ENCODE peak calls at places on chromosomes 12 and 14, in six cellular contexts. A is A549, F is tibial nerve, W is HepG2, R is transverse colon, D is SK-N-SH. P is an unnamed sample.

GRCh38 chr12:94172031-94172430 is 23.7 kb downstream of the PLXNC1 start:
- DNase-seq in A (no peak), F (no peak), W (peak; percentile 15), R (peak; percentile 24), D (no peak), P (no peak)

GRCh38 chr12:47768323-47768811 is 4.7 kb upstream of the SLC48A1 start:
- DNase-seq in A (no peak), F (no peak), W (peak; percentile 86), R (no peak), D (no peak), P (no peak)

GRCh38 chr14:71363961-71364360 is 456.7 kb downstream of the PCNX1 start:
- DNase-seq in A (no peak), F (peak; percentile 43), W (no peak), R (no peak), D (no peak), P (no peak)

GRCh38 chr12:32926356-32926755 is 29.8 kb upstream of the PKP2 start:
- DNase-seq in A (no peak), F (no peak), W (no peak), R (no peak), D (no peak), P (no peak)

GRCh38 chr12:106416273-106416672 is 58.7 kb downstream of the POLR3B start:
- DNase-seq in A (no peak), F (no peak), W (no peak), R (no peak), D (no peak), P (no peak)

GRCh38 chr12:21328578-21328977 is 6.1 kb downstream of the SLCO1A2 start:
- DNase-seq in A (no peak), F (no peak), W (no peak), R (no peak), D (no peak), P (no peak)

GRCh38 chr12:116955382-116956021 is 44.8 kb downstream of the FBXW8 start:
- DNase-seq in A (peak; percentile 25), F (peak; percentile 15), W (peak; percentile 28), R (peak; percentile 34), D (no peak), P (no peak)

GRCh38 chr14:43369710-43370109 is 1137.4 kb downstream of the FSCB start:
- DNase-seq in A (no peak), F (no peak), W (no peak), R (no peak), D (no peak), P (no peak)

GRCh38 chr12:47085815-47086252 is 6.1 kb upstream of the AMIGO2 start:
- DNase-seq in A (no peak), F (no peak), W (peak; percentile 41), R (peak; percentile 21), D (no peak), P (no peak)

GRCh38 chr14:100134591-100134990 is 24.9 kb downstream of the DEGS2 start:
- DNase-seq in A (no peak), F (no peak), W (no peak), R (no peak), D (no peak), P (no peak)

GRCh38 chr12:126831115-126831514 is 1435.9 kb upstream of the TMEM132C start:
- DNase-seq in A (no peak), F (no peak), W (no peak), R (no peak), D (no peak), P (no peak)

GRCh38 chr12:3718100-3718499 is 34.8 kb downstream of the CRACR2A start:
- DNase-seq in A (no peak), F (no peak), W (no peak), R (no peak), D (no peak), P (no peak)

GRCh38 chr12:11107719-11108118 is 15.6 kb upstream of the TAS2R43 start:
- DNase-seq in A (no peak), F (no peak), W (no peak), R (no peak), D (no peak), P (no peak)

GRCh38 chr12:109445224-109445623 is 31.9 kb downstream of the KCTD10 start:
- DNase-seq in A (no peak), F (no peak), W (no peak), R (no peak), D (no peak), P (no peak)

GRCh38 chr14:52563120-52563519 is 10.5 kb downstream of the GPR137C start:
- DNase-seq in A (no peak), F (no peak), W (no peak), R (no peak), D (peak; percentile 7), P (no peak)

GRCh38 chr14:50530358-50530757 is 2.0 kb downstream of the MAP4K5 start:
- DNase-seq in A (no peak), F (no peak), W (no peak), R (no peak), D (no peak), P (no peak)

GRCh38 chr12:32115404-32116104 is 8.9 kb downstream of the BICD1 start:
- DNase-seq in A (peak; percentile 89), F (peak; percentile 95), W (no peak), R (peak; percentile 63), D (peak; percentile 64), P (peak; percentile 87)

GRCh38 chr12:128259556-128260070 is 7.4 kb upstream of the TMEM132C start:
- DNase-seq in A (no peak), F (peak; percentile 42), W (peak; percentile 24), R (no peak), D (peak; percentile 52), P (no peak)

GRCh38 chr14:26984318-26985177 is 386.7 kb upstream of the NOVA1 start:
- DNase-seq in A (no peak), F (peak; percentile 94), W (peak; percentile 64), R (peak; percentile 64), D (peak; percentile 11), P (no peak)

GRCh38 chr12:97312570-97313135 is 150.0 kb upstream of the RMST start:
- DNase-seq in A (no peak), F (no peak), W (no peak), R (no peak), D (no peak), P (no peak)

GRCh38 chr12:43805149-43805856 is 814 bp downstream of the TWF1 start:
- DNase-seq in A (peak; percentile 5), F (no peak), W (peak; percentile 6), R (no peak), D (peak; percentile 23), P (no peak)

GRCh38 chr14:72476657-72477499 is 417.0 kb downstream of the DPF3 start:
- DNase-seq in A (no peak), F (no peak), W (no peak), R (peak; percentile 32), D (no peak), P (no peak)

GRCh38 chr12:52506858-52507715 is 13.1 kb downstream of the KRT5 start:
- DNase-seq in A (peak; percentile 75), F (no peak), W (peak; percentile 17), R (no peak), D (peak; percentile 49), P (no peak)

GRCh38 chr14:100049220-100049619 is 16.0 kb upstream of the EVL start:
- DNase-seq in A (no peak), F (no peak), W (peak; percentile 26), R (no peak), D (no peak), P (no peak)

GRCh38 chr14:55015006-55015405 is 11.9 kb downstream of the WDHD1 start:
- DNase-seq in A (no peak), F (no peak), W (no peak), R (no peak), D (no peak), P (no peak)

DNA sequence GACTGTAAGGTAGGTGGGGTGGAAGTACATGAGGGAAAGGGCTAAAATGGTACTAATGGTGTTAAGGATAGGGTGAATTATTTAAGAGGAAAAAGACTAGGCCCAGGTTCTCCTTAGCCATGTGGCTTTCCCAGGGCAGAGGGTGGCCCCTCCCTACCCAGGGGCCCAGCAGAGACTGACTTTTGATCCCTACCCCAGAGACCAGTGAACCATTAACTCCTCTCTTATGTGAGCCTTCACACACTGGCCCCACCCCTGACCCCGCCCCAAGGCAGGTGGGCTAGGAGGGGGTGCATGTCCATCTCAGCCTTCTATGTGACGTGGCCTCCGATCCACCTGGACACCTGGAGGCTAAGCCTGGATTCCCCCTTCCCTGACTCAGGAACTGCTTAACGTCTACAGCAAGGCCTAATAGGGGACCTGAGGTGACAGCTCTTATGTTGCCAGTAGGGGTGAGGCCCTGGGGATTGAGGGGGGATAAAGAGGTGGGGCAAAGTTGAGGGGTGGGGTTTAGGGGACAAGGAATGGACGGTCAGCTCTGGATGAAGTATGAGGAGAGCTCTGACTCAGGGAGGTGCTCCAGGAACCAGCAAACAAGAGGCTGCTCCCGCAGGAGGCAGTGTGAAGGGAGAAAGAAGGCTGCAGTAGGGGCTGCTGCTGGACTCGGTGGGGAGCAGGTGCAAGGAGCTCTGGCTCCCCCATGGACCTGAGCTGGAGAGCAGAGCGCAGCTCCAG is 765 bp downstream of the SLC39A5 start:
- DNase-seq in A (no peak), F (no peak), W (peak; percentile 93), R (peak; percentile 87), D (no peak), P (no peak)
- TF ChIP-seq EP300 in A (no peak), F (no peak), W (peak; percentile 32), R (no peak), D (no peak), P (no peak)

GRCh38 chr12:54683388-54683787 is 35.2 kb upstream of the DCD start:
- DNase-seq in A (no peak), F (no peak), W (no peak), R (no peak), D (no peak), P (no peak)
- TF ChIP-seq EP300 in A (no peak), F (no peak), W (no peak), R (no peak), D (no peak), P (no peak)

DNA sequence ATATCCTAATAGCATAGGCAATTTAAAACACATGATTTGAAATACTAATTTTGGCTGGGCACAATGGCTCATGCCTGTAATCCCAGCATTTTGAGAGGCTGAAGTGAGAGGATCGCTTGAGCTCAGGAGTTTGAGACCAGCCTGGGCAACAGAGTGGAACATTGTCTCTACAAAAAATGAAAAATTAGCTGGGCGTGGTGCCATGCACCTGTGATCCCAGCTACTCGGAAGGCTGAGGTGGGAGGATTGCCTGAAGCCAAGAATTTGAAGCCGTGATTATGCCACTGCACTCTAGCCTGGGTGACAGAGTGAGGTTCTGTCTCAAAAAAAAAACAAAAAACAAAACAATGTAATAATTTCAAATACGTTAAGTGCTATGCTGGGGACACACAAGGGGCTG is 83.3 kb downstream of the SSPN start:
- DNase-seq in A (no peak), F (no peak), W (no peak), R (no peak), D (no peak), P (no peak)
- TF ChIP-seq EP300 in A (no peak), F (no peak), W (no peak), R (no peak), D (no peak), P (no peak)

GRCh38 chr14:81268016-81268416 is 47.3 kb upstream of the GTF2A1 start:
- DNase-seq in A (peak; percentile 33), F (no peak), W (peak; percentile 13), R (no peak), D (no peak), P (no peak)

GRCh38 chr14:81265641-81266169 is 44.9 kb upstream of the GTF2A1 start:
- DNase-seq in A (no peak), F (no peak), W (no peak), R (no peak), D (no peak), P (no peak)

GRCh38 chr14:81269979-81270375 is 49.2 kb upstream of the GTF2A1 start:
- DNase-seq in A (no peak), F (no peak), W (no peak), R (no peak), D (no peak), P (no peak)

GRCh38 chr14:81272322-81272721 is 51.6 kb upstream of the GTF2A1 start:
- DNase-seq in A (no peak), F (no peak), W (no peak), R (no peak), D (no peak), P (no peak)

GRCh38 chr14:81269100-81269978 is 48.6 kb upstream of the GTF2A1 start:
- DNase-seq in A (peak; percentile 77), F (peak; percentile 82), W (peak; percentile 70), R (no peak), D (peak; percentile 74), P (no peak)
- TF ChIP-seq EP300 in A (no peak), F (no peak), W (no peak), R (no peak), D (no peak), P (no peak)